ENCODE peak calls at places on chromosomes 2 and 18, in four cellular contexts. M is dorsolateral prefrontal cortex, Y is GM23248, V is IMR-90. D is an unnamed sample.
A peak's percentile ranks its signal among the peaks of the same experiment; 100 is the strongest.

GRCh38 chr18:4309227-4309626 is 145.9 kb downstream of the DLGAP1 start:
- DNase-seq in M (no peak), Y (no peak), V (no peak), D (no peak)

GRCh38 chr2:204452464-204453023 is 92.7 kb upstream of the PARD3B start:
- DNase-seq in M (no peak), Y (peak; percentile 98), V (peak; percentile 98), D (peak; percentile 85)

GRCh38 chr2:190930411-190930810 is 49.8 kb downstream of the GLS start:
- DNase-seq in M (no peak), Y (no peak), V (no peak), D (no peak)

GRCh38 chr18:77160515-77160914 is 27.9 kb upstream of the MBP start:
- DNase-seq in M (no peak), Y (no peak), V (no peak), D (no peak)

GRCh38 chr2:226489765-226490164 is 309.9 kb downstream of the IRS1 start:
- DNase-seq in M (no peak), Y (peak; percentile 88), V (peak; percentile 94), D (peak; percentile 77)

GRCh38 chr2:85792783-85793441 is 39.1 kb downstream of the ATOH8 start:
- DNase-seq in M (no peak), Y (peak; percentile 82), V (peak; percentile 85), D (peak; percentile 93)

GRCh38 chr18:79930020-79930642 is 21.3 kb downstream of the SLC66A2 start:
- DNase-seq in M (no peak), Y (no peak), V (peak; percentile 13), D (peak; percentile 22)

GRCh38 chr2:71502941-71503738 is 49.8 kb downstream of the DYSF start:
- DNase-seq in M (no peak), Y (no peak), V (no peak), D (no peak)

GRCh38 chr2:237099804-237100203 is 14.1 kb downstream of the COPS8 start:
- DNase-seq in M (no peak), Y (no peak), V (no peak), D (no peak)

GRCh38 chr2:213247566-213247965 is 36.7 kb upstream of the SPAG16 start:
- DNase-seq in M (no peak), Y (peak; percentile 44), V (no peak), D (peak; percentile 31)

GRCh38 chr2:151886235-151886634 is 58.0 kb upstream of the ARL5A start:
- DNase-seq in M (no peak), Y (no peak), V (no peak), D (no peak)

GRCh38 chr18:33369711-33370449 is 70.6 kb downstream of the CCDC178 start:
- DNase-seq in M (no peak), Y (no peak), V (no peak), D (no peak)

GRCh38 chr2:47690132-47690531 is 92.8 kb upstream of the MSH6 start:
- DNase-seq in M (no peak), Y (no peak), V (no peak), D (no peak)

GRCh38 chr2:103991591-103991990 is 862.3 kb upstream of the POU3F3 start:
- DNase-seq in M (no peak), Y (no peak), V (no peak), D (no peak)

GRCh38 chr2:197453914-197454398 is 604 bp downstream of the COQ10B start:
- DNase-seq in M (no peak), Y (no peak), V (peak; percentile 96), D (peak; percentile 94)

GRCh38 chr2:23384551-23385349 is at the start of gene KLHL29:
- DNase-seq in M (peak; percentile 69), Y (peak; percentile 90), V (peak; percentile 71), D (peak; percentile 66)

GRCh38 chr2:33291278-33292013 is 185.0 kb upstream of the RASGRP3 start:
- DNase-seq in M (no peak), Y (peak; percentile 73), V (peak; percentile 86), D (peak; percentile 92)

GRCh38 chr2:18154259-18154658 is 275.8 kb downstream of the KCNS3 start:
- DNase-seq in M (no peak), Y (no peak), V (no peak), D (no peak)

GRCh38 chr2:128306931-128307460 is 11.7 kb downstream of the HS6ST1 start:
- DNase-seq in M (no peak), Y (no peak), V (no peak), D (no peak)

GRCh38 chr2:39942970-39943369 is 163.9 kb upstream of the THUMPD2 start:
- DNase-seq in M (no peak), Y (no peak), V (peak; percentile 33), D (peak; percentile 49)

GRCh38 chr2:238936162-238937052 is 88.5 kb downstream of the TWIST2 start:
- DNase-seq in M (no peak), Y (no peak), V (no peak), D (no peak)

GRCh38 chr2:45681675-45682074 is 30.2 kb downstream of the PRKCE start:
- DNase-seq in M (no peak), Y (peak; percentile 93), V (peak; percentile 88), D (peak; percentile 81)

GRCh38 chr2:45311559-45311958 is 299.5 kb downstream of the SRBD1 start:
- DNase-seq in M (no peak), Y (no peak), V (no peak), D (no peak)

GRCh38 chr2:222582931-222583330 is 73.0 kb downstream of the FARSB start:
- DNase-seq in M (no peak), Y (peak; percentile 6), V (no peak), D (no peak)

GRCh38 chr2:188243381-188243780 is 48.3 kb upstream of the GULP1 start:
- DNase-seq in M (no peak), Y (peak; percentile 15), V (no peak), D (no peak)

GRCh38 chr2:165144315-165144714 is 59.5 kb downstream of the SCN3A start:
- DNase-seq in M (no peak), Y (no peak), V (no peak), D (no peak)

GRCh38 chr2:27131429-27131828 is 3.0 kb downstream of the PREB start:
- DNase-seq in M (no peak), Y (no peak), V (no peak), D (no peak)

GRCh38 chr2:17934721-17935120 is 56.3 kb downstream of the KCNS3 start:
- DNase-seq in M (no peak), Y (peak; percentile 94), V (peak; percentile 89), D (peak; percentile 73)

GRCh38 chr18:31241900-31242409 is 76.0 kb upstream of the DSG1 start:
- DNase-seq in M (no peak), Y (no peak), V (peak; percentile 16), D (no peak)

GRCh38 chr18:62399781-62400308 is 74.7 kb downstream of the TNFRSF11A start:
- DNase-seq in M (no peak), Y (peak; percentile 12), V (no peak), D (no peak)

GRCh38 chr2:37590119-37590571 is 81.3 kb downstream of the CDC42EP3 start:
- DNase-seq in M (no peak), Y (peak; percentile 86), V (peak; percentile 61), D (no peak)

GRCh38 chr2:7026740-7027139 is 109.5 kb downstream of the RNF144A start:
- DNase-seq in M (no peak), Y (no peak), V (no peak), D (no peak)

GRCh38 chr2:65142515-65142914 is 12.6 kb upstream of the RAB1A start:
- DNase-seq in M (no peak), Y (peak; percentile 42), V (no peak), D (no peak)

GRCh38 chr18:45621068-45621511 is 5.8 kb downstream of the SLC14A2 start:
- DNase-seq in M (no peak), Y (peak; percentile 68), V (peak; percentile 44), D (peak; percentile 62)

GRCh38 chr2:57460875-57461274 is 585.7 kb upstream of the VRK2 start:
- DNase-seq in M (no peak), Y (no peak), V (no peak), D (no peak)

GRCh38 chr2:68352651-68353386 is 12.3 kb upstream of the PLEK start:
- DNase-seq in M (no peak), Y (peak; percentile 65), V (no peak), D (peak; percentile 18)

GRCh38 chr2:241909769-241910168 is 40.2 kb downstream of the RTP5 start:
- DNase-seq in M (no peak), Y (no peak), V (no peak), D (no peak)

GRCh38 chr18:55317322-55317721 is 270.7 kb downstream of the TCF4 start:
- DNase-seq in M (no peak), Y (no peak), V (no peak), D (no peak)
- H3K4me3 ChIP-seq in M (peak overlapping the region; percentile 84), Y (peak overlapping the region; percentile 87), V (no peak overlapping the region), D (no peak overlapping the region)

GRCh38 chr2:28898048-28898447 is 3.6 kb downstream of the WDR43 start:
- DNase-seq in M (no peak), Y (no peak), V (no peak), D (no peak)
- H3K4me3 ChIP-seq in M (no peak overlapping the region), Y (no peak overlapping the region), V (no peak overlapping the region), D (no peak overlapping the region)

GRCh38 chr2:74414913-74415761 is 6.3 kb downstream of the C2orf81 start:
- DNase-seq in M (peak; percentile 57), Y (peak; percentile 74), V (no peak), D (no peak)

GRCh38 chr2:74413001-74413698 is 8.3 kb downstream of the C2orf81 start:
- DNase-seq in M (no peak), Y (no peak), V (no peak), D (no peak)

GRCh38 chr2:74415762-74416395 is 5.5 kb downstream of the C2orf81 start:
- DNase-seq in M (no peak), Y (peak; percentile 37), V (no peak), D (no peak)

GRCh38 chr2:74416721-74417120 is 4.7 kb downstream of the C2orf81 start:
- DNase-seq in M (no peak), Y (no peak), V (no peak), D (no peak)

DNA sequence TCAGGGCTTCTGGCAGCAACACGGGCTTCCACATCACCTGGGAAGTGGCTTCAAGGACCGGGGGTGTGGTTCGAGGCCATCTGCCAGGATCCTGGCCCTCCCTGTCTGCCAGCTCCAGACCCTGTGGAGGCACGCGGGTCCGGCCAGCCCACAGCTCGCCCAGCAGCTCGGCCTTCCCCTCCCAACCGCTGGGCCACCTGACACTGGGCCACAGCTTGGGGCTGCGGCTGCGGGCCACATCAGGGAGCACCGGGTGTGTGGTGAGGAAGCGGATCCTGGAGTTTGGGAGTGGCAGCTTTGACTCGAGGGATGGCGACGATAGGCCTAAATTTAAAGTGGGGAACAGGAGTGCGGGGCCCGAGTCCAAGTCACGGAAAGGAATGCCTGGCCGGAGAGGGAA is 6.9 kb downstream of the C2orf81 start:
- DNase-seq in M (no peak), Y (no peak), V (no peak), D (no peak)
- H3K4me3 ChIP-seq in M (peak overlapping the region; percentile 73), Y (peak overlapping the region; percentile 71), V (no peak overlapping the region), D (peak overlapping the region; percentile 44)

GRCh38 chr2:60531638-60532216 is 21.7 kb downstream of the BCL11A start:
- DNase-seq in M (no peak), Y (no peak), V (no peak), D (no peak)

GRCh38 chr2:60530660-60531276 is 22.7 kb downstream of the BCL11A start:
- DNase-seq in M (no peak), Y (no peak), V (no peak), D (no peak)

GRCh38 chr2:60528366-60528765 is 25.1 kb downstream of the BCL11A start:
- DNase-seq in M (no peak), Y (no peak), V (no peak), D (no peak)

GRCh38 chr2:60529111-60529510 is 24.3 kb downstream of the BCL11A start:
- DNase-seq in M (no peak), Y (no peak), V (no peak), D (no peak)

GRCh38 chr2:60530228-60530627 is 23.2 kb downstream of the BCL11A start:
- DNase-seq in M (no peak), Y (no peak), V (no peak), D (no peak)
- H3K4me3 ChIP-seq in M (no peak overlapping the region), Y (no peak overlapping the region), V (no peak overlapping the region), D (no peak overlapping the region)